ENCODE peak calls at places on chromosome 22, in four cellular contexts. A is mesendoderm, F is HepG2, P is K562. S is an unnamed sample.

GRCh38 chr22:36037102-36037758 is 8.6 kb upstream of the RBFOX2 start:
- DNase-seq in A (no peak), F (no peak), P (no peak), S (no peak)

GRCh38 chr22:49975543-49976389 is 15.2 kb downstream of the PIM3 start:
- DNase-seq in A (peak), F (no peak), P (peak), S (peak)

GRCh38 chr22:24427500-24428164 is at the start of gene ADORA2A:
- DNase-seq in A (no peak), F (no peak), P (no peak), S (no peak)

GRCh38 chr22:21443057-21443734 is 24.0 kb upstream of the TMEM191C start:
- DNase-seq in A (no peak), F (no peak), P (no peak), S (peak)

GRCh38 chr22:39907605-39908097 is 6.8 kb downstream of the GRAP2 start:
- DNase-seq in A (no peak), F (no peak), P (no peak), S (no peak)

GRCh38 chr22:35380537-35381423 is at the start of gene HMOX1:
- DNase-seq in A (peak), F (peak), P (no peak), S (peak)

GRCh38 chr22:48104102-48104738 is 1341.8 kb downstream of the TBC1D22A start:
- DNase-seq in A (no peak), F (no peak), P (no peak), S (no peak)

GRCh38 chr22:43341565-43341964 is 1.6 kb downstream of the SCUBE1 start:
- DNase-seq in A (no peak), F (no peak), P (no peak), S (no peak)

GRCh38 chr22:38850941-38851849 is 7.4 kb upstream of the NPTXR start:
- DNase-seq in A (no peak), F (no peak), P (no peak), S (no peak)

GRCh38 chr22:21041937-21042336 is 3.8 kb upstream of the LRRC74B start:
- DNase-seq in A (no peak), F (no peak), P (no peak), S (no peak)

GRCh38 chr22:41974691-41975290 is 5.5 kb downstream of the SEPTIN3 start:
- DNase-seq in A (no peak), F (no peak), P (no peak), S (no peak)

GRCh38 chr22:27113211-27114030 is 456.0 kb downstream of the MIAT start:
- DNase-seq in A (peak), F (peak), P (no peak), S (no peak)

GRCh38 chr22:41781508-41781906 is 19.0 kb upstream of the CCDC134 start:
- DNase-seq in A (no peak), F (no peak), P (no peak), S (no peak)

GRCh38 chr22:38824587-38824986 is 19.2 kb downstream of the NPTXR start:
- DNase-seq in A (peak), F (peak), P (peak), S (peak)

GRCh38 chr22:35620624-35621245 is 3.6 kb upstream of the MB start:
- DNase-seq in A (peak), F (no peak), P (no peak), S (peak)

GRCh38 chr22:27490080-27490479 is 311.5 kb downstream of the MN1 start:
- DNase-seq in A (no peak), F (no peak), P (no peak), S (no peak)

GRCh38 chr22:39318507-39319283 is 728 bp downstream of the RPL3 start:
- DNase-seq in A (peak), F (no peak), P (no peak), S (peak)

GRCh38 chr22:41285441-41285819 is 557 bp downstream of the RANGAP1 start:
- DNase-seq in A (peak), F (peak), P (peak), S (peak)

GRCh38 chr22:42919199-42919598 is 62.1 kb upstream of the ARFGAP3 start:
- DNase-seq in A (peak), F (peak), P (no peak), S (no peak)

GRCh38 chr22:19396934-19397728 is 34.4 kb downstream of the HIRA start:
- DNase-seq in A (no peak), F (no peak), P (peak), S (no peak)

GRCh38 chr22:26890870-26891269 is 233.5 kb downstream of the MIAT start:
- DNase-seq in A (peak), F (no peak), P (no peak), S (peak)

GRCh38 chr22:50252081-50253045 is 1.3 kb upstream of the HDAC10 start:
- DNase-seq in A (peak), F (peak), P (no peak), S (peak)

GRCh38 chr22:48947636-48948035 is 880.0 kb downstream of the BRD1 start:
- DNase-seq in A (no peak), F (no peak), P (no peak), S (no peak)

GRCh38 chr22:27241430-27242110 is 560.0 kb downstream of the MN1 start:
- DNase-seq in A (no peak), F (no peak), P (no peak), S (no peak)

GRCh38 chr22:50286701-50287318 is 16.6 kb upstream of the MAPK11 start:
- DNase-seq in A (no peak), F (no peak), P (no peak), S (no peak)

GRCh38 chr22:29705651-29706050 is 14.2 kb upstream of the CABP7 start:
- DNase-seq in A (no peak), F (no peak), P (no peak), S (no peak)

GRCh38 chr22:42797021-42797420 is 60.1 kb downstream of the ARFGAP3 start:
- DNase-seq in A (no peak), F (no peak), P (no peak), S (no peak)

GRCh38 chr22:25668437-25668836 is 73.6 kb upstream of the MYO18B start:
- DNase-seq in A (no peak), F (peak), P (no peak), S (no peak)

GRCh38 chr22:29096736-29097669 is 24.2 kb downstream of the KREMEN1 start:
- DNase-seq in A (no peak), F (peak), P (peak), S (peak)

GRCh38 chr22:24305260-24305692 is 34.6 kb downstream of the SPECC1L start:
- DNase-seq in A (no peak), F (no peak), P (no peak), S (no peak)

GRCh38 chr22:29102300-29102699 is 29.5 kb downstream of the KREMEN1 start:
- DNase-seq in A (no peak), F (no peak), P (no peak), S (peak)

GRCh38 chr22:37559901-37560681 is at the start of gene CDC42EP1:
- DNase-seq in A (peak), F (no peak), P (peak), S (peak)

GRCh38 chr22:37561209-37562048 is 1.1 kb downstream of the CDC42EP1 start:
- DNase-seq in A (peak), F (peak), P (peak), S (peak)

GRCh38 chr22:37559521-37559900 is 769 bp upstream of the CDC42EP1 start:
- DNase-seq in A (peak), F (no peak), P (no peak), S (no peak)

GRCh38 chr22:37562049-37562784 is 1.9 kb downstream of the CDC42EP1 start:
- DNase-seq in A (no peak), F (no peak), P (no peak), S (no peak)

GRCh38 chr22:37560682-37561208 is 465 bp downstream of the CDC42EP1 start:
- DNase-seq in A (peak), F (no peak), P (peak), S (peak)
- H3K9ac ChIP-seq in A (peak), F (peak), P (peak), S (no peak)

DNA sequence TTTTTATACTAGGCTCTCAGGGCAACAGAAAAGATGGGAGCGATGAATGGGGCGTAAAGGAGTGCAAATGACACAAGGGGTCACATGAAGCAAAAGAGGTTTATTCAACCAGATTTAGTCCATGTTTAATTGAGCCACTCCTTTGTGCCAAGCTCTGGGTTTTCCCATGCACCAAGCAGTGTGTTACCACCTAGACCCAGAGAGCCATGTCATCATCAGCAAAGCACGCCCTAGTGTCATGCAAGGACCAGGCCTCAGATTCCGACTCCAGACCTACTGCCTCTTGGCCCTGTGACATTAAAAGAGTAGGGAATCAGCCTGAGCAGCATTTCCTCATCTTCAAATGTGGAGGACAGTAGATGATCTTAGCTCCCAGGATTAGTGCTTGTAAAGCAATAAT is 1.1 kb upstream of the IGLL5 start:
- DNase-seq in A (no peak), F (no peak), P (peak), S (no peak)
- H3K9ac ChIP-seq in A (no peak), F (no peak), P (no peak), S (no peak)

GRCh38 chr22:32473388-32473952 is 1.1 kb upstream of the FBXO7 start:
- DNase-seq in A (peak), F (peak), P (peak), S (peak)
- H3K9ac ChIP-seq in A (no peak), F (peak), P (peak), S (no peak)

GRCh38 chr22:17832665-17833064 is 58.4 kb upstream of the BID start:
- DNase-seq in A (no peak), F (no peak), P (no peak), S (no peak)
- H3K9ac ChIP-seq in A (no peak), F (no peak), P (no peak), S (no peak)

DNA sequence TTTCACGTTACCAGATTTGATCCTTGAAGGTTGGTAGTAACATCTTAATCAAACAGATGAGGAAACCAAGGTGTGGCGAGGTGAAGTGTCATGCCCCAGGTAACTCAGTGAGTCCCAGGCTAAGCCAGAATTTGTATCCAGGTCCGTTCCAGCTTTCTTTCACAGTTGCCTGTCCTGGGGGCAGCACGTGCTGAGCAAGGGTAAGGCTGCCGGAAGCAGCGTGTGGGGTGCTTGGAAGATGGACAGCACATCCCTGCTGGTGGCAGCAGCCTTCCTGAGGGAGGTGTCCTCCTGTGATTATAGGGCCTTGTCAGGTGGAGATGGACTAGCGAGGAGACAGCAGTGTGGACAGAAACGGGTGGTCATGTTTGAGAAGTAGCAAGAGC is 50.9 kb downstream of the TRIOBP start:
- DNase-seq in A (no peak), F (no peak), P (no peak), S (no peak)
- H3K9ac ChIP-seq in A (peak), F (peak), P (no peak), S (no peak)

GRCh38 chr22:46052801-46053562 is 76.0 kb upstream of the WNT7B start:
- DNase-seq in A (no peak), F (no peak), P (no peak), S (no peak)
- H3K9ac ChIP-seq in A (no peak), F (no peak), P (no peak), S (no peak)

GRCh38 chr22:44821741-44822425 is 69.5 kb downstream of the ARHGAP8 start:
- DNase-seq in A (no peak), F (no peak), P (no peak), S (no peak)

GRCh38 chr22:44815099-44816070 is 63.0 kb downstream of the ARHGAP8 start:
- DNase-seq in A (no peak), F (no peak), P (no peak), S (no peak)

GRCh38 chr22:44819966-44820631 is 67.7 kb downstream of the ARHGAP8 start:
- DNase-seq in A (peak), F (no peak), P (no peak), S (no peak)

GRCh38 chr22:44816141-44816540 is 63.8 kb downstream of the ARHGAP8 start:
- DNase-seq in A (no peak), F (no peak), P (no peak), S (no peak)

GRCh38 chr22:44818727-44819126 is 66.4 kb downstream of the ARHGAP8 start:
- DNase-seq in A (no peak), F (no peak), P (no peak), S (no peak)
- H3K9ac ChIP-seq in A (no peak), F (no peak), P (no peak), S (no peak)

S was measured in neural progenitor cell.